ENCODE peak calls at places on chromosome 15, in nine cellular contexts. One of them, this sample, is unnamed.

GRCh38 chr15:84685304-84685703 is 27.3 kb upstream of the NMB start:
- DNase-seq in thyroid gland: peak; percentile 18
- DNase-seq in endodermal cell: no peak
- DNase-seq in right cardiac atrium: peak; percentile 72
- DNase-seq in astrocyte: peak; percentile 80
- DNase-seq in CD8-positive, alpha-beta memory T cell: no peak
- DNase-seq in right lobe of liver: no peak
- DNase-seq in tibial artery: peak; percentile 73
- DNase-seq in cardiac muscle cell: peak; percentile 89
- DNase-seq in this sample: no peak

GRCh38 chr15:78984041-78984440 is 39.2 kb upstream of the CTSH start:
- DNase-seq in right lobe of liver: no peak
- DNase-seq in astrocyte: no peak
- DNase-seq in right cardiac atrium: no peak
- DNase-seq in cardiac muscle cell: no peak
- DNase-seq in tibial artery: no peak
- DNase-seq in thyroid gland: no peak
- DNase-seq in CD8-positive, alpha-beta memory T cell: no peak
- DNase-seq in endodermal cell: no peak
- DNase-seq in this sample: no peak

GRCh38 chr15:56732135-56732880 is 1.0 kb downstream of the ZNF280D start:
- DNase-seq in cardiac muscle cell: peak; percentile 79
- DNase-seq in tibial artery: no peak
- DNase-seq in astrocyte: peak; percentile 83
- DNase-seq in thyroid gland: no peak
- DNase-seq in right cardiac atrium: no peak
- DNase-seq in CD8-positive, alpha-beta memory T cell: no peak
- DNase-seq in right lobe of liver: no peak
- DNase-seq in endodermal cell: no peak
- DNase-seq in this sample: no peak

GRCh38 chr15:65712415-65712814 is 79.7 kb downstream of the DENND4A start:
- DNase-seq in right cardiac atrium: no peak
- DNase-seq in endodermal cell: no peak
- DNase-seq in thyroid gland: no peak
- DNase-seq in CD8-positive, alpha-beta memory T cell: no peak
- DNase-seq in right lobe of liver: no peak
- DNase-seq in cardiac muscle cell: no peak
- DNase-seq in tibial artery: no peak
- DNase-seq in astrocyte: no peak
- DNase-seq in this sample: no peak

GRCh38 chr15:78003539-78004008 is 73.9 kb downstream of the TBC1D2B start:
- DNase-seq in right lobe of liver: peak; percentile 87
- DNase-seq in thyroid gland: no peak
- DNase-seq in right cardiac atrium: no peak
- DNase-seq in tibial artery: no peak
- DNase-seq in astrocyte: no peak
- DNase-seq in CD8-positive, alpha-beta memory T cell: no peak
- DNase-seq in cardiac muscle cell: no peak
- DNase-seq in endodermal cell: no peak
- DNase-seq in this sample: no peak

GRCh38 chr15:31501536-31502157 is 175.0 kb downstream of the KLF13 start:
- DNase-seq in right lobe of liver: peak; percentile 26
- DNase-seq in cardiac muscle cell: no peak
- DNase-seq in thyroid gland: no peak
- DNase-seq in CD8-positive, alpha-beta memory T cell: no peak
- DNase-seq in right cardiac atrium: no peak
- DNase-seq in endodermal cell: no peak
- DNase-seq in astrocyte: no peak
- DNase-seq in tibial artery: no peak
- DNase-seq in this sample: no peak

GRCh38 chr15:90002428-90002844 is 1.3 kb downstream of the ZNF710 start:
- DNase-seq in tibial artery: peak; percentile 77
- DNase-seq in endodermal cell: peak; percentile 77
- DNase-seq in right cardiac atrium: peak; percentile 52
- DNase-seq in astrocyte: peak; percentile 29
- DNase-seq in cardiac muscle cell: peak; percentile 49
- DNase-seq in thyroid gland: peak; percentile 58
- DNase-seq in right lobe of liver: peak; percentile 54
- DNase-seq in CD8-positive, alpha-beta memory T cell: peak; percentile 21
- DNase-seq in this sample: peak; percentile 53

GRCh38 chr15:78457101-78457500 is 19.1 kb downstream of the IREB2 start:
- DNase-seq in astrocyte: peak; percentile 60
- DNase-seq in right lobe of liver: no peak
- DNase-seq in CD8-positive, alpha-beta memory T cell: no peak
- DNase-seq in cardiac muscle cell: peak; percentile 76
- DNase-seq in tibial artery: no peak
- DNase-seq in thyroid gland: no peak
- DNase-seq in right cardiac atrium: no peak
- DNase-seq in endodermal cell: no peak
- DNase-seq in this sample: no peak

DNA sequence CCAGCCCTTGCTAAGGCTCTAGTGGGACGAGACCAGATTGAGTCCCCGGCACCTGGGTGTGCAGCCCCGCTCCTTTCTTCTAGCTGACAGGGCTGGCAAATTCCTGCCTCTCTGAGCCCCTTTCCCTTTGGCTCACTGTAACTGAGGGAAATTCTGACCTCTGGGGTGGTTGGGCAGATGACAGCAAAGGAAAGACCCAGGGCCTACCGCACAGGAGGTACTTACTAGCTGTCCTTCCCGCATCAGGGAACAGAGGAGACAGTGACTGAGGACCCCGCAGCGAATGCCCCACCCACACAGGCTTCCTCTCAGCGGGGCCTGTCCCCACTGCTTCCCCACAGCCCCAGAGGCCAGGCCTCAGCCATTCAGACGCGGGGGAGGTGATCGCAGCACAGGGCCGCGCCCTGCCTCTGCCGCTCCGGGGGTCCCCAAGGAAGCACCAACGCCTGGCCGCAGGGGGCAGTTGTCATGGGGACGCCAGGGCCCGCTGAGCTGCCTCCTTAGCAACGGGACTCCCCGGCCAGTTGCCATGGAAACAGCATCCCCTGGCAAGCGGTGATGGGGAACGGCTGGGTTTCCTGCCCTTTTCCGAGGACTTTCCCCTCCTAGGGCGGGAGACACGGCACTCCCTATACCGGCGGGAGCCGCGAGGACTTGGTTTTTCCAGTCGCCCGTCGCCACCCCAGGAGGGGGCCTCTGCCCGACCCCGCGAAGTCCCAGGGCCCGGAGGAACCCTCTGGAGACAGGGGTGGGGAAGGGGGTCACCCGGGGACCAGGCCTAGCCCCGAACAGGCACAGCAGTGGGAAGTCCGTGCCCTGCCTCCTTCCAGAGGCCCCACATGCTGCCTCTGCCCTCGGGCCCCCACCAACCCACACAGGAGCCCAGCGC is 50.1 kb downstream of the HCN4 start:
- DNase-seq in cardiac muscle cell: peak; percentile 31
- DNase-seq in right lobe of liver: no peak
- DNase-seq in CD8-positive, alpha-beta memory T cell: no peak
- DNase-seq in endodermal cell: peak; percentile 74
- DNase-seq in thyroid gland: no peak
- DNase-seq in right cardiac atrium: no peak
- DNase-seq in tibial artery: peak; percentile 52
- DNase-seq in astrocyte: no peak
- DNase-seq in this sample: no peak
- H3K4me3 ChIP-seq in cardiac muscle cell: no peak overlapping the region
- H3K4me3 ChIP-seq in right lobe of liver: no peak overlapping the region
- H3K4me3 ChIP-seq in CD8-positive, alpha-beta memory T cell: no peak overlapping the region
- H3K4me3 ChIP-seq in endodermal cell: no peak overlapping the region
- H3K4me3 ChIP-seq in thyroid gland: no peak overlapping the region
- H3K4me3 ChIP-seq in right cardiac atrium: no peak overlapping the region
- H3K4me3 ChIP-seq in tibial artery: no peak overlapping the region
- H3K4me3 ChIP-seq in astrocyte: no peak overlapping the region
- H3K4me3 ChIP-seq in this sample: no peak overlapping the region

GRCh38 chr15:64530472-64530871 is 70.1 kb downstream of the ZNF609 start:
- DNase-seq in cardiac muscle cell: no peak
- DNase-seq in right lobe of liver: no peak
- DNase-seq in astrocyte: no peak
- DNase-seq in endodermal cell: no peak
- DNase-seq in tibial artery: no peak
- DNase-seq in thyroid gland: no peak
- DNase-seq in right cardiac atrium: no peak
- DNase-seq in CD8-positive, alpha-beta memory T cell: no peak
- DNase-seq in this sample: no peak

GRCh38 chr15:64532921-64533320 is 72.5 kb downstream of the ZNF609 start:
- DNase-seq in thyroid gland: no peak
- DNase-seq in CD8-positive, alpha-beta memory T cell: no peak
- DNase-seq in tibial artery: no peak
- DNase-seq in right cardiac atrium: no peak
- DNase-seq in endodermal cell: no peak
- DNase-seq in cardiac muscle cell: peak; percentile 33
- DNase-seq in right lobe of liver: no peak
- DNase-seq in astrocyte: no peak
- DNase-seq in this sample: no peak

GRCh38 chr15:64536244-64536836 is 76.0 kb downstream of the ZNF609 start:
- DNase-seq in cardiac muscle cell: peak; percentile 74
- DNase-seq in astrocyte: peak; percentile 85
- DNase-seq in right lobe of liver: no peak
- DNase-seq in tibial artery: no peak
- DNase-seq in right cardiac atrium: no peak
- DNase-seq in endodermal cell: no peak
- DNase-seq in CD8-positive, alpha-beta memory T cell: no peak
- DNase-seq in thyroid gland: no peak
- DNase-seq in this sample: no peak

GRCh38 chr15:64532515-64532914 is 72.1 kb downstream of the ZNF609 start:
- DNase-seq in CD8-positive, alpha-beta memory T cell: no peak
- DNase-seq in astrocyte: no peak
- DNase-seq in cardiac muscle cell: no peak
- DNase-seq in tibial artery: no peak
- DNase-seq in thyroid gland: no peak
- DNase-seq in right lobe of liver: no peak
- DNase-seq in right cardiac atrium: no peak
- DNase-seq in endodermal cell: no peak
- DNase-seq in this sample: no peak

DNA sequence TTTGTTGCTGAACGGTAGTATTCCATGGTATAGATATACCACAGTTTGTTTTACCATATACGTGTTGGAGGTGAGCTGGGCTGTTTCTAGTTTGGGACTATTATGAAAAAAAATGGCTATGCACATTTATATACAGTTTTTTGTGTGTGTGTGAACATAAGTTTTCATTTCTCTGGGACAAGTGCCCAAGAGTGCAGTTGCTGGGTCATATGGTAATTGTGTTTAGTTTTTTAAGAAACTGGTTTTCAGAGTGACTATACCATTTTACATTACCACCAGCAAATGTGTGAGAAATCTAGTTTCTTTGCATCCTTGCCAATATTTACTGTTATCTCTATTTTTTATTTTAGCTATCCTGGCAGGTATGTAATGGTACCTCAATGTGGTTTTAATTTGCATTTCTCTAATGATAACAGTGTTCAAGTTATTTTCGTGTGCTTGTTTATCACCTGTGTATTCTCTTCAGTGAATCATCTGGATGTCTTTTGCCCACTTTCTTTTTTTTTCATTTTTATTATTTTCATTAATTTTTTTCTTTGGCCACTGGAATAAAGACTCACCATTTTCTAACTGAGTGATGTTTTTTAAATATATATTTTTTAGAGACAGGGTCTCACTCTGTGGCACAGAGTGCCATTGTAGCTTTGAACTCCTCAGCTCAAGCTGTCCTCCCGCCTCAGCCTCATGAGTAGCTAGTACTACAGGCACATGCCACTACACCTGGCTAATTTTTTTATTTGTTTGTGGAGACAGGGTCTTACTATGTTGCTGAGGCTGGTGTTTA is 75.3 kb downstream of the ZNF609 start:
- DNase-seq in tibial artery: no peak
- DNase-seq in CD8-positive, alpha-beta memory T cell: no peak
- DNase-seq in right cardiac atrium: no peak
- DNase-seq in astrocyte: no peak
- DNase-seq in thyroid gland: no peak
- DNase-seq in endodermal cell: no peak
- DNase-seq in right lobe of liver: no peak
- DNase-seq in cardiac muscle cell: no peak
- DNase-seq in this sample: no peak
- H3K27ac ChIP-seq in tibial artery: no peak overlapping the region
- H3K27ac ChIP-seq in CD8-positive, alpha-beta memory T cell: no peak overlapping the region
- H3K27ac ChIP-seq in right cardiac atrium: no peak overlapping the region
- H3K27ac ChIP-seq in astrocyte: peak overlapping the region; percentile 79
- H3K27ac ChIP-seq in thyroid gland: no peak overlapping the region
- H3K27ac ChIP-seq in endodermal cell: no peak overlapping the region
- H3K27ac ChIP-seq in right lobe of liver: no peak overlapping the region
- H3K27ac ChIP-seq in cardiac muscle cell: no peak overlapping the region
- H3K27ac ChIP-seq in this sample: peak overlapping the region; percentile 14

GRCh38 chr15:75620776-75621536 is 4.6 kb downstream of the SNUPN start:
- DNase-seq in tibial artery: peak; percentile 92
- DNase-seq in astrocyte: peak; percentile 91
- DNase-seq in right cardiac atrium: peak; percentile 91
- DNase-seq in CD8-positive, alpha-beta memory T cell: no peak
- DNase-seq in thyroid gland: peak; percentile 30
- DNase-seq in endodermal cell: no peak
- DNase-seq in cardiac muscle cell: peak; percentile 97
- DNase-seq in right lobe of liver: no peak
- DNase-seq in this sample: no peak
- H3K4me3 ChIP-seq in tibial artery: peak overlapping the region; percentile 40
- H3K4me3 ChIP-seq in astrocyte: no peak overlapping the region
- H3K4me3 ChIP-seq in right cardiac atrium: no peak overlapping the region
- H3K4me3 ChIP-seq in CD8-positive, alpha-beta memory T cell: no peak overlapping the region
- H3K4me3 ChIP-seq in thyroid gland: no peak overlapping the region
- H3K4me3 ChIP-seq in endodermal cell: no peak overlapping the region
- H3K4me3 ChIP-seq in cardiac muscle cell: no peak overlapping the region
- H3K4me3 ChIP-seq in right lobe of liver: no peak overlapping the region
- H3K4me3 ChIP-seq in this sample: no peak overlapping the region

GRCh38 chr15:98648654-98649537 is 557 bp downstream of the IGF1R start:
- DNase-seq in cardiac muscle cell: peak; percentile 68
- DNase-seq in CD8-positive, alpha-beta memory T cell: peak; percentile 3
- DNase-seq in thyroid gland: peak; percentile 64
- DNase-seq in endodermal cell: peak; percentile 80
- DNase-seq in astrocyte: peak; percentile 26
- DNase-seq in right cardiac atrium: peak; percentile 63
- DNase-seq in right lobe of liver: peak; percentile 62
- DNase-seq in tibial artery: peak; percentile 78
- DNase-seq in this sample: peak; percentile 55

GRCh38 chr15:98650871-98651481 is 2.6 kb downstream of the IGF1R start:
- DNase-seq in CD8-positive, alpha-beta memory T cell: no peak
- DNase-seq in tibial artery: no peak
- DNase-seq in right cardiac atrium: no peak
- DNase-seq in right lobe of liver: no peak
- DNase-seq in thyroid gland: peak; percentile 50
- DNase-seq in cardiac muscle cell: peak; percentile 40
- DNase-seq in endodermal cell: peak; percentile 59
- DNase-seq in astrocyte: peak; percentile 28
- DNase-seq in this sample: no peak

GRCh38 chr15:98647774-98648653 is at the start of gene IGF1R:
- DNase-seq in right lobe of liver: peak; percentile 86
- DNase-seq in cardiac muscle cell: peak; percentile 94
- DNase-seq in astrocyte: peak; percentile 75
- DNase-seq in CD8-positive, alpha-beta memory T cell: peak; percentile 69
- DNase-seq in right cardiac atrium: peak; percentile 86
- DNase-seq in endodermal cell: peak; percentile 93
- DNase-seq in thyroid gland: peak; percentile 87
- DNase-seq in tibial artery: peak; percentile 92
- DNase-seq in this sample: peak; percentile 95

GRCh38 chr15:98649996-98650870 is 1.9 kb downstream of the IGF1R start:
- DNase-seq in right lobe of liver: no peak
- DNase-seq in CD8-positive, alpha-beta memory T cell: peak; percentile 41
- DNase-seq in cardiac muscle cell: no peak
- DNase-seq in astrocyte: peak; percentile 45
- DNase-seq in tibial artery: peak; percentile 76
- DNase-seq in right cardiac atrium: peak; percentile 36
- DNase-seq in endodermal cell: peak; percentile 79
- DNase-seq in thyroid gland: peak; percentile 59
- DNase-seq in this sample: peak; percentile 69

DNA sequence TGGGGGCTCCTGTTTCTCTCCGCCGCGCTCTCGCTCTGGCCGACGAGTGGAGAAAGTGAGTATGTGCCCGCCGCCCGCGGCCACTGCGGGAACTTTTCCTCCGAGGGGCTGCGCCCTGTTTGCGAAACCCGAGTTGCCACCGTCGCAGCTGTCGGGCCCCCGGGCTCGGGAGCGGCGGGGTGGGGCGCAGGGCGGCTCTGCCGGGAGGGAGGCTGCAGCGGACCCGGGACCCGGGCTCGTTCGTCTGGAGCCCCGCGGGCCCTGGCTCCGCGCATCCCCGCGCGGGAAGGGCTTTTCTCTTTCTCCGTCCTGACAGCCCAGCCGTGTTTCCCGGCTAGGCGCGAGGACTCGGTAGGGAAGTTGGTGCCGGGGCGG is 1.3 kb downstream of the IGF1R start:
- DNase-seq in right cardiac atrium: peak; percentile 60
- DNase-seq in tibial artery: peak; percentile 73
- DNase-seq in right lobe of liver: no peak
- DNase-seq in cardiac muscle cell: no peak
- DNase-seq in thyroid gland: peak; percentile 42
- DNase-seq in CD8-positive, alpha-beta memory T cell: peak; percentile 17
- DNase-seq in endodermal cell: peak; percentile 58
- DNase-seq in astrocyte: no peak
- DNase-seq in this sample: peak; percentile 45
- H3K27ac ChIP-seq in right cardiac atrium: peak overlapping the region; percentile 89
- H3K27ac ChIP-seq in tibial artery: peak overlapping the region; percentile 96
- H3K27ac ChIP-seq in right lobe of liver: peak overlapping the region; percentile 65
- H3K27ac ChIP-seq in cardiac muscle cell: no peak overlapping the region
- H3K27ac ChIP-seq in thyroid gland: peak overlapping the region; percentile 92
- H3K27ac ChIP-seq in CD8-positive, alpha-beta memory T cell: no peak overlapping the region
- H3K27ac ChIP-seq in endodermal cell: peak overlapping the region; percentile 95
- H3K27ac ChIP-seq in astrocyte: peak overlapping the region; percentile 92
- H3K27ac ChIP-seq in this sample: peak overlapping the region; percentile 82